ENCODE peak calls at places on chromosomes 5 and 9, in eight cellular contexts. X is heart left ventricle, S is cardiac muscle cell, P is epithelial cell of esophagus, O is transverse colon, B is WTC11, Y is bronchial epithelial cell, E is gastrocnemius medialis. N is an unnamed sample.

GRCh38 chr9:20997503-20998076 is 33.9 kb downstream of the HACD4 start:
- DNase-seq in X (no peak), S (no peak), P (no peak), O (no peak), B (no peak), Y (no peak), E (no peak), N (no peak)

GRCh38 chr5:139378941-139379361 is 4.1 kb downstream of the SLC23A1 start:
- DNase-seq in X (no peak), S (no peak), P (no peak), O (peak; percentile 2), B (no peak), Y (no peak), E (no peak), N (no peak)

GRCh38 chr9:95494416-95495371 is 22.1 kb downstream of the PTCH1 start:
- DNase-seq in X (no peak), S (no peak), P (no peak), O (peak; percentile 82), B (peak; percentile 50), Y (no peak), E (no peak), N (peak; percentile 49)

GRCh38 chr5:37777472-37778135 is 62.2 kb downstream of the GDNF start:
- DNase-seq in X (no peak), S (peak; percentile 48), P (no peak), O (peak; percentile 39), B (no peak), Y (no peak), E (no peak), N (no peak)

GRCh38 chr9:84778537-84778936 is 109.0 kb downstream of the NTRK2 start:
- DNase-seq in X (no peak), S (no peak), P (no peak), O (no peak), B (no peak), Y (no peak), E (no peak), N (no peak)

GRCh38 chr5:177985430-177986040 is 10.5 kb downstream of the PROP1 start:
- DNase-seq in X (no peak), S (no peak), P (no peak), O (no peak), B (no peak), Y (no peak), E (no peak), N (no peak)

GRCh38 chr9:136018257-136019031 is 57.3 kb upstream of the UBAC1 start:
- DNase-seq in X (no peak), S (no peak), P (no peak), O (no peak), B (peak; percentile 11), Y (no peak), E (no peak), N (no peak)

GRCh38 chr9:84174486-84174885 is 166.1 kb downstream of the SLC28A3 start:
- DNase-seq in X (no peak), S (no peak), P (no peak), O (no peak), B (no peak), Y (no peak), E (no peak), N (no peak)

GRCh38 chr9:444528-444927 is 229.9 kb downstream of the DOCK8 start:
- DNase-seq in X (no peak), S (peak; percentile 43), P (peak; percentile 52), O (no peak), B (no peak), Y (peak; percentile 47), E (no peak), N (no peak)

GRCh38 chr9:34654317-34655083 is 2.5 kb downstream of the IL11RA start:
- DNase-seq in X (peak; percentile 85), S (peak; percentile 76), P (no peak), O (peak; percentile 51), B (no peak), Y (no peak), E (peak; percentile 63), N (no peak)

GRCh38 chr9:87655731-87656130 is 70.2 kb upstream of the CTSL start:
- DNase-seq in X (no peak), S (no peak), P (no peak), O (no peak), B (no peak), Y (no peak), E (no peak), N (no peak)

GRCh38 chr5:16234598-16234997 is 55.0 kb upstream of the MARCHF11 start:
- DNase-seq in X (no peak), S (no peak), P (no peak), O (no peak), B (no peak), Y (no peak), E (no peak), N (no peak)

GRCh38 chr5:16233730-16234129 is 54.1 kb upstream of the MARCHF11 start:
- DNase-seq in X (no peak), S (no peak), P (no peak), O (no peak), B (no peak), Y (no peak), E (no peak), N (no peak)

GRCh38 chr5:16225927-16226326 is 46.3 kb upstream of the MARCHF11 start:
- DNase-seq in X (no peak), S (no peak), P (no peak), O (no peak), B (no peak), Y (no peak), E (no peak), N (no peak)

DNA sequence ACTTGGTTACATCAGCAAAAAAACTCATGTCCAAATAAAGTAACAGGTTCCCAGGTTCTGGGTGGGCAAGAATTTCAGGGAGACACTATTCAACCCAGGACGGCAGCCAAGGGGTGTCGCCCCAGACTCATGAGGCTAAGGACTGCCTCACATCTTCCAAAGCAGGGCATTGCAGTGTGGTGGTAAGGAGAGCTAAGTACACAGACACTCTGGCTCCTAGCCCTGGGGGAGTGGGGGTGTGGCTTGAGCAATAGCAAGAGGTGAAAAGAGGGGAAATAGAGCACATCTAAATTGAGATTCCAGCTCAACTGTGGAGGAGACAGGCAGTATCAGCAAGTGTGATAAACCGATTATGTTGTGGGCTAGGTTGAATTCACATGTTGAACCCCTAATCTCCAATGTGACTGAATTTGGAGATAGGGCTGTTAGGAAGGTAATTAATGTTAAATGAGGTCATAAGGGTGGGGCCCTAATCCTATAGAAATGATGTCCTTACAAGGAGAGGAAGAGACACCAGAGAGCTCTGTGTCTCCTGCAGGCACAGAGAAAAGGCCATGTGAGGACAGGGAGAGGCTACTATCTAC is 49.9 kb upstream of the MARCHF11 start:
- DNase-seq in X (no peak), S (no peak), P (no peak), O (no peak), B (peak; percentile 12), Y (no peak), E (no peak), N (no peak)
- TF ChIP-seq CTCF in X (no peak), S (no peak), P (no peak), O (no peak), B (no peak), Y (no peak), E (no peak), N (no peak)

GRCh38 chr5:147359551-147359950 is 124.7 kb downstream of the STK32A start:
- DNase-seq in X (no peak), S (no peak), P (no peak), O (no peak), B (no peak), Y (peak; percentile 56), E (no peak), N (no peak)

DNA sequence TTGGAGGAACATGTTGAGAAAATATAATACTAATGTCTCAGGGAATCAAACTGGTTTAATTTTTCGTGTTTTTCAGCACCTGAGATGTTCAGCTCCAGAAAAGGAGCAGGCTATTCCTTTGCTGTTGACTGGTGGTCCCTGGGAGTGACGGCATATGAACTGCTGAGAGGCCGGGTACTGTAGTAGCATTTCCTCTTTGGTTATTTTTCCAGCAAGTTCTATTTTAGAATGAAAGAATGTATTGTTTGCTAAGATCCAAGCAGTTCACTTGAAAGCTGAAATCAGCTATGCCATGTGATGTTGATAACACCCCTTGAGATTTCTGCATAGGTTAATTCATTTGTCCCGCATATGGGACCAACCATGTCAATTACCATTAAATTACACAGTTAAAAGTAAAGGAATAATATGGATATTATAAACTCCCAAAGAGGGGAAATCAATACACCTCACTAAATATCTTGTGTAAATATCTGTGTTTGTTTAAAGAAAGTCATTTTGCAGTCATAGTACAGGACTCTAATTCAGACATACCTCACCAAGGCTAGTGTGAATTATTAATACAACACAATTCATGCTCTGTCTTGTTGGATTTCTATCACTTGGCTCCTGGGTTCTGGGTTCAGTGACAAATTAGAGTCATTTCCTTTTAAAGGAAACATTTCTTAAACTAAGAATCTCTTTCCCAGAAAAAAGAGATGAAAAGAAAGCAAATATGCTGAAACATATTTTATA is 126.8 kb downstream of the STK32A start:
- DNase-seq in X (no peak), S (no peak), P (peak; percentile 5), O (no peak), B (no peak), Y (peak; percentile 75), E (no peak), N (no peak)
- TF ChIP-seq CTCF in X (no peak), S (no peak), P (no peak), O (no peak), B (no peak), Y (no peak), E (no peak), N (no peak)

GRCh38 chr9:107478805-107479204 is 10.8 kb downstream of the KLF4 start:
- DNase-seq in X (no peak), S (no peak), P (no peak), O (no peak), B (no peak), Y (no peak), E (no peak), N (no peak)

GRCh38 chr9:107483666-107484065 is 5.9 kb downstream of the KLF4 start:
- DNase-seq in X (no peak), S (no peak), P (no peak), O (no peak), B (no peak), Y (no peak), E (no peak), N (no peak)

GRCh38 chr9:107480386-107480789 is 9.2 kb downstream of the KLF4 start:
- DNase-seq in X (no peak), S (peak; percentile 89), P (peak; percentile 87), O (no peak), B (no peak), Y (peak; percentile 84), E (peak; percentile 73), N (no peak)

GRCh38 chr9:107484117-107484723 is 5.3 kb downstream of the KLF4 start:
- DNase-seq in X (peak; percentile 44), S (peak; percentile 90), P (peak; percentile 80), O (peak; percentile 33), B (peak; percentile 19), Y (peak; percentile 74), E (peak; percentile 28), N (no peak)

DNA sequence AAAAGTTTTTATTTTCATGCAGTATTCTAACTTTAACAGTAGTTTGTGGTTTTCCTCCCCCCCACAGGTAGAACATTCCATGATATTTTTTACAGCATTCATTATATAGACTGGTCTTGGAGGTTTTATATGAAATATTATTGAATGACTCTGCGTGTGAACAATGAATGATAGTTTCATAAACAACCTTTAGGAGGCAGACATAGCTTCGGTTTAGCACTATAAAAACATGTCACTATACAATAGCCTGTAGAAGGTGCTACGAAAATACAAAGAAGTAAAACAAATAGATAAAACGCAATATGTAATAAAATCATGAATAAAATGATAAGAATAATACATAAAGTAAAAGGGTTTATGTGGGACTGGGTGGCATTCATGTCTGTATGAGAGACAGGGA is 8.5 kb downstream of the KLF4 start:
- DNase-seq in X (no peak), S (no peak), P (peak; percentile 36), O (no peak), B (no peak), Y (peak; percentile 49), E (no peak), N (no peak)
- TF ChIP-seq CTCF in X (peak; percentile 9), S (peak; percentile 23), P (peak; percentile 35), O (peak; percentile 51), B (no peak), Y (no peak), E (peak; percentile 34), N (no peak)

GRCh38 chr9:75814667-75815066 is 75.8 kb upstream of the PCSK5 start:
- DNase-seq in X (no peak), S (no peak), P (peak; percentile 93), O (no peak), B (no peak), Y (peak; percentile 98), E (no peak), N (no peak)
- TF ChIP-seq CTCF in X (no peak), S (no peak), P (no peak), O (no peak), B (no peak), Y (no peak), E (no peak), N (no peak)